ENCODE peak calls at places on chromosomes 7 and 10, in ten cellular contexts. G is GM20000, P is trophoblast cell, O is cardiac fibroblast, Z is endothelial cell, T is NCI-H1694, I is fibroblast of lung, E is activated T-helper 1 cell treated with Interleukin-2 at 50 U/mL for 16 hours, C is nephron progenitor cell, N is Daoy. F is an unnamed sample.

GRCh38 chr10:29811751-29812427 is 177.1 kb upstream of the SVIL start:
- DNase-seq in G (no peak), P (peak), O (peak), Z (no peak), T (peak), I (peak), E (no peak), C (no peak), N (peak), F (peak)

GRCh38 chr10:5449823-5450222 is 37.5 kb downstream of the NET1 start:
- DNase-seq in G (no peak), P (peak), O (peak), Z (no peak), T (no peak), I (peak), E (no peak), C (no peak), N (peak), F (peak)

GRCh38 chr7:113464096-113464855 is 345.9 kb upstream of the SMIM30 start:
- DNase-seq in G (no peak), P (no peak), O (no peak), Z (no peak), T (no peak), I (no peak), E (no peak), C (no peak), N (no peak), F (no peak)

GRCh38 chr7:106178593-106179134 is 66.6 kb upstream of the SYPL1 start:
- DNase-seq in G (no peak), P (no peak), O (peak), Z (no peak), T (peak), I (peak), E (no peak), C (no peak), N (peak), F (peak)

GRCh38 chr7:149713731-149714068 is 59.7 kb downstream of the ZNF467 start:
- DNase-seq in G (no peak), P (no peak), O (no peak), Z (peak), T (no peak), I (no peak), E (no peak), C (no peak), N (no peak), F (no peak)

GRCh38 chr10:124998624-124999291 is 56.8 kb downstream of the ZRANB1 start:
- DNase-seq in G (peak), P (no peak), O (no peak), Z (no peak), T (no peak), I (no peak), E (no peak), C (no peak), N (no peak), F (no peak)

GRCh38 chr10:27948191-27948590 is 50.7 kb downstream of the ODAD2 start:
- DNase-seq in G (no peak), P (no peak), O (no peak), Z (no peak), T (no peak), I (peak), E (no peak), C (no peak), N (no peak), F (no peak)

GRCh38 chr10:51300617-51301350 is 226.5 kb downstream of the PRKG1 start:
- DNase-seq in G (no peak), P (no peak), O (peak), Z (no peak), T (no peak), I (no peak), E (no peak), C (no peak), N (no peak), F (no peak)

GRCh38 chr7:19118896-19119301 is 1.5 kb upstream of the TWIST1 start:
- DNase-seq in G (no peak), P (no peak), O (no peak), Z (peak), T (no peak), I (no peak), E (no peak), C (peak), N (no peak), F (no peak)

GRCh38 chr10:104622598-104623209 is 18.4 kb upstream of the SORCS3 start:
- DNase-seq in G (no peak), P (peak), O (no peak), Z (peak), T (no peak), I (no peak), E (no peak), C (peak), N (no peak), F (no peak)

GRCh38 chr10:127293640-127294039 is 97.2 kb upstream of the INSYN2A start:
- DNase-seq in G (no peak), P (no peak), O (no peak), Z (no peak), T (no peak), I (no peak), E (peak), C (no peak), N (peak), F (no peak)

GRCh38 chr10:31390804-31391203 is 71.8 kb downstream of the ZEB1 start:
- DNase-seq in G (no peak), P (no peak), O (no peak), Z (no peak), T (no peak), I (no peak), E (no peak), C (no peak), N (no peak), F (no peak)

GRCh38 chr10:79239930-79240713 is 107.1 kb upstream of the PPIF start:
- DNase-seq in G (no peak), P (peak), O (no peak), Z (no peak), T (no peak), I (no peak), E (no peak), C (peak), N (no peak), F (no peak)

GRCh38 chr7:120337308-120337907 is 64.4 kb downstream of the KCND2 start:
- DNase-seq in G (peak), P (peak), O (peak), Z (peak), T (peak), I (peak), E (no peak), C (no peak), N (no peak), F (no peak)

GRCh38 chr10:93064874-93065660 is 4.5 kb downstream of the CYP26C1 start:
- DNase-seq in G (no peak), P (no peak), O (no peak), Z (no peak), T (no peak), I (no peak), E (no peak), C (no peak), N (no peak), F (no peak)

GRCh38 chr7:19145429-19146201 is 394 bp upstream of the FERD3L start:
- DNase-seq in G (no peak), P (no peak), O (no peak), Z (no peak), T (no peak), I (no peak), E (no peak), C (peak), N (no peak), F (no peak)

GRCh38 chr7:51350195-51350896 is 33.7 kb upstream of the COBL start:
- DNase-seq in G (no peak), P (peak), O (no peak), Z (no peak), T (no peak), I (peak), E (no peak), C (no peak), N (peak), F (no peak)

GRCh38 chr7:27166475-27167169 is 1.3 kb upstream of the HOXA9 start:
- DNase-seq in G (no peak), P (no peak), O (no peak), Z (no peak), T (no peak), I (no peak), E (no peak), C (peak), N (no peak), F (peak)

GRCh38 chr7:7183061-7183832 is 903 bp downstream of the C1GALT1 start:
- DNase-seq in G (peak), P (peak), O (peak), Z (no peak), T (no peak), I (peak), E (peak), C (peak), N (peak), F (peak)

GRCh38 chr7:36116347-36117200 is 36.5 kb upstream of the EEPD1 start:
- DNase-seq in G (no peak), P (no peak), O (no peak), Z (no peak), T (no peak), I (no peak), E (no peak), C (no peak), N (peak), F (peak)

GRCh38 chr10:1454428-1454827 is 282.9 kb downstream of the ADARB2 start:
- DNase-seq in G (peak), P (no peak), O (no peak), Z (no peak), T (no peak), I (no peak), E (no peak), C (no peak), N (no peak), F (no peak)

GRCh38 chr10:103791858-103792257 is 63.5 kb downstream of the SH3PXD2A start:
- DNase-seq in G (no peak), P (no peak), O (no peak), Z (no peak), T (no peak), I (no peak), E (no peak), C (no peak), N (no peak), F (no peak)

GRCh38 chr7:2978403-2978802 is 65.3 kb downstream of the CARD11 start:
- DNase-seq in G (peak), P (no peak), O (no peak), Z (no peak), T (no peak), I (no peak), E (peak), C (peak), N (peak), F (no peak)

GRCh38 chr7:98211676-98212531 is 665 bp downstream of the BHLHA15 start:
- DNase-seq in G (peak), P (peak), O (no peak), Z (no peak), T (no peak), I (no peak), E (no peak), C (no peak), N (no peak), F (no peak)

GRCh38 chr10:11107953-11108352 is 90.3 kb downstream of the CELF2 start:
- DNase-seq in G (no peak), P (no peak), O (no peak), Z (no peak), T (no peak), I (no peak), E (no peak), C (no peak), N (no peak), F (no peak)

GRCh38 chr7:104862719-104863118 is 151.3 kb upstream of the KMT2E start:
- DNase-seq in G (no peak), P (no peak), O (no peak), Z (peak), T (peak), I (no peak), E (no peak), C (peak), N (peak), F (no peak)

GRCh38 chr10:70738425-70739121 is 46.6 kb downstream of the TBATA start:
- DNase-seq in G (no peak), P (peak), O (no peak), Z (no peak), T (no peak), I (no peak), E (no peak), C (peak), N (no peak), F (no peak)

GRCh38 chr7:129607471-129608120 is 3.9 kb upstream of the NRF1 start:
- DNase-seq in G (peak), P (peak), O (peak), Z (peak), T (peak), I (peak), E (no peak), C (peak), N (peak), F (peak)

GRCh38 chr7:77180990-77181595 is 18.5 kb downstream of the FGL2 start:
- DNase-seq in G (no peak), P (peak), O (no peak), Z (no peak), T (no peak), I (no peak), E (no peak), C (no peak), N (no peak), F (no peak)

GRCh38 chr7:116872026-116872425 is 9.6 kb downstream of the CAPZA2 start:
- DNase-seq in G (no peak), P (no peak), O (peak), Z (no peak), T (no peak), I (no peak), E (no peak), C (no peak), N (no peak), F (no peak)